ENCODE peak calls at places on chromosomes 3 and 15, in six cellular contexts. X is spleen, T is GM12865, I is foreskin fibroblast, C is cardiac fibroblast, A is mammary epithelial cell. L is an unnamed sample.

GRCh38 chr3:24583004-24583403 is 88.4 kb upstream of the THRB start:
- DNase-seq in C (peak; percentile 46), T (no peak), X (no peak), I (no peak), A (no peak), L (no peak)

GRCh38 chr3:87167634-87168456 is 59.3 kb upstream of the CHMP2B start:
- DNase-seq in C (peak; percentile 80), I (peak; percentile 48), T (peak; percentile 61), X (no peak), A (peak; percentile 39), L (peak; percentile 20)

GRCh38 chr15:81400640-81401236 is 26.7 kb upstream of the TMC3 start:
- DNase-seq in X (no peak), C (peak; percentile 79), T (peak; percentile 64), A (peak; percentile 48), I (peak; percentile 32), L (peak; percentile 7)

GRCh38 chr3:190173426-190173825 is 52.7 kb upstream of the P3H2 start:
- DNase-seq in I (no peak), C (no peak), A (no peak), X (no peak), T (no peak), L (no peak)

GRCh38 chr3:125958511-125959316 is 10.3 kb upstream of the ROPN1B start:
- DNase-seq in T (no peak), I (no peak), C (no peak), X (no peak), A (no peak), L (no peak)

GRCh38 chr3:10599017-10599416 is 93.6 kb upstream of the ATP2B2 start:
- DNase-seq in C (no peak), A (no peak), T (no peak), X (no peak), I (no peak), L (no peak)

GRCh38 chr15:98792117-98792516 is 143.8 kb downstream of the IGF1R start:
- DNase-seq in X (no peak), T (no peak), A (no peak), I (no peak), C (no peak), L (no peak)

GRCh38 chr15:85030301-85031049 is 48.8 kb downstream of the PDE8A start:
- DNase-seq in C (peak; percentile 56), X (no peak), A (peak; percentile 53), I (peak; percentile 7), T (peak; percentile 31), L (no peak)

GRCh38 chr15:100602822-100603393 is 519 bp downstream of the ASB7 start:
- DNase-seq in C (peak; percentile 18), A (peak; percentile 66), I (no peak), X (peak; percentile 78), T (peak; percentile 83), L (no peak)

GRCh38 chr15:96093063-96093462 is 237.4 kb upstream of the NR2F2 start:
- DNase-seq in X (no peak), T (no peak), A (no peak), I (peak; percentile 8), C (peak; percentile 16), L (no peak)

GRCh38 chr15:80620141-80620540 is 75.0 kb upstream of the ABHD17C start:
- DNase-seq in C (no peak), T (no peak), A (no peak), X (no peak), I (no peak), L (no peak)

DNA sequence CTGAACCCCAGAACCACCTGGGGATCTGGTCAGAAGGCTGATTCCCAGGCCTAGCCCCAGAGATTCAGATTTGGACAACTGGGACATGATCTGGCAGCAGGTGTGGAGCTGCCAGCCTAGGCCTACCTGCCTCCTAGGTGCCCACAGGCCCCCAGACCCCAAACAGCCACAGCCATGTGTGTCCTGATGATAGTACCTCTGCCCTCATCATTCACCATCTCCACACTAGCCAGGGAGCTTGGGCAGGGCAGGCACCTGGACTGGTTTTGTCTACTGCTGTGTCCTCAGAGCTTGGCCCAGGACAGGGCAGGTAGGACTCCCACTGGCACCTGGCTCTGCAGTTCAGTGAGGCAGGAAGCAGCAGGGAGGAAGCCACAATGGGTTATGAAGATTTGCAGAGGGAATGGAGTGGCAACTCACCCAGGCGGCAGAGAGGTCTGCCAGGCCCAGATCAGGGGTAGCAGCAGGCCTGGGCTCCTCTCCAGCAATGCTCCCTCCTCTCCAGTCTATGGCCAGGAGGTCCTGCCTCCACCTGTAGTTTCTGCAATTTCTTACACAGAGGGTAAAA is 34.8 kb downstream of the HMCES start:
- DNase-seq in X (no peak), C (peak; percentile 19), T (peak; percentile 18), A (peak; percentile 66), I (no peak), L (no peak)
- H3K4me3 ChIP-seq in X (no peak overlapping the region), C (no peak overlapping the region), T (no peak overlapping the region), A (no peak overlapping the region), I (no peak overlapping the region), L (no peak overlapping the region)

GRCh38 chr3:55885721-55886120 is 398.6 kb upstream of the WNT5A start:
- DNase-seq in T (no peak), I (peak; percentile 41), X (no peak), C (peak; percentile 37), A (peak; percentile 84), L (no peak)
- TF ChIP-seq CTCF in T (no peak), I (peak; percentile 18), X (no peak), C (peak; percentile 26), A (peak; percentile 58), L (peak; percentile 16)

DNA sequence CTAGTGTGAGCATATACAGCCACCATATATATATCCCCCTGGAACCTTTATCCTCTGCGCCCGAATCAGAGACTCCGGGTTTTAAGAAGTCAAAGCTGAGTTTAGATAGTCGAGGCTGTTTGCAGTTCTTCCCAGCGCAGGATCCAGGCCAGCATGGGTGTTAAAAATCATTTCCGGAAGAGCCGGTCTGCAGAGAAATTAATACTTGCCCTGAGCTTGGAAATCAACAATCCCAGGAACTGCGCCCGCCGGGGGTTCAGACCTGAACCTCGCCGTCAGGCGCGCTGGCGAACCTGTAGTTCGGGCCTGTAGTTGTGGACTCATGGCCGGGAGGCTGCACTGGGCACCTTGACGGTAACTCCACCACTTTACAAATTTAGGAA is 2.3 kb downstream of the SHOX2 start:
- DNase-seq in X (no peak), T (no peak), I (no peak), C (no peak), A (no peak), L (no peak)
- H3K4me3 ChIP-seq in X (no peak overlapping the region), T (no peak overlapping the region), I (peak overlapping the region; percentile 92), C (no peak overlapping the region), A (no peak overlapping the region), L (no peak overlapping the region)

GRCh38 chr3:188204516-188204915 is 50.6 kb downstream of the LPP start:
- DNase-seq in T (no peak), A (no peak), C (no peak), X (no peak), I (no peak), L (no peak)

GRCh38 chr3:188205992-188206416 is 52.0 kb downstream of the LPP start:
- DNase-seq in T (peak; percentile 7), X (no peak), I (no peak), C (no peak), A (no peak), L (no peak)

GRCh38 chr3:188199386-188199785 is 45.4 kb downstream of the LPP start:
- DNase-seq in A (no peak), I (no peak), X (no peak), T (no peak), C (no peak), L (no peak)

GRCh38 chr3:188198760-188199327 is 44.9 kb downstream of the LPP start:
- DNase-seq in C (no peak), X (no peak), I (no peak), A (no peak), T (no peak), L (no peak)

DNA sequence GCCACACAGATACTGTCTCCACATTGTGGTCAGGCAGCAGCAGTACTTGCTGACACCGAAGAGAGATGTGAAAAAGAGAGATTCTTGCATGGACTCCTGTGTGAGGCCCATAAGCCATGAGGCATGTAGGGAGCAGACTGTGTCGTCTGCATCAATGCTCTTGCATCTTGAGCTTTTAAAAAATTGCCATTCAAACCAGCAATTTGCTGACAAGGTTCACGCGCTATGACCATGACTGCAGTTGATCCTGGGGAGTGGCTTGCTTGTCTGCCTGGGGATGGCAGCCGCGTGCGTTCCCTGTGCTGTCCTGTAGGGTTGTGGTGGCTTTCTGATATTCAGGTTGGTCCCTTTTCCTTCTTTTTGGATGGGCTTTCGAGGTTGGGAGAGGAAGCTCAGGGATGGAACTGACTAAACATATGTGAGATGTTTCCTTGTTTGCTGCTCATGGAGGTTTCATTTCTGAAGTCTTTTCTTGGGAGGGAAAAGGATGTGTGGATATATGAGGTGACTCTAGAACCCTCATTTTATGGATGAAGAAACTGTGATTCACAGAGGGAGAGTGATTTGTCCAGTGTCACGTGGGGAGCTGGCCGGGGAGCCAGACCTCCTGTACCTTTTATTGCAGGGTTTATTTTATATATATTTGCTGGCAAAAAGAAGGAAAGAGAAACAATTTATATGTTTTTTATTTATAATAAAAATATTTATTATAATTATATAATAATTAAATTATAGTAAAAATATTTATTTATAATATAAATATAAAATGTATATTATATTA is 48.6 kb downstream of the LPP start:
- DNase-seq in X (no peak), C (no peak), T (no peak), A (no peak), I (no peak), L (no peak)
- TF ChIP-seq CTCF in X (no peak), C (no peak), T (no peak), A (no peak), I (no peak), L (no peak)

DNA sequence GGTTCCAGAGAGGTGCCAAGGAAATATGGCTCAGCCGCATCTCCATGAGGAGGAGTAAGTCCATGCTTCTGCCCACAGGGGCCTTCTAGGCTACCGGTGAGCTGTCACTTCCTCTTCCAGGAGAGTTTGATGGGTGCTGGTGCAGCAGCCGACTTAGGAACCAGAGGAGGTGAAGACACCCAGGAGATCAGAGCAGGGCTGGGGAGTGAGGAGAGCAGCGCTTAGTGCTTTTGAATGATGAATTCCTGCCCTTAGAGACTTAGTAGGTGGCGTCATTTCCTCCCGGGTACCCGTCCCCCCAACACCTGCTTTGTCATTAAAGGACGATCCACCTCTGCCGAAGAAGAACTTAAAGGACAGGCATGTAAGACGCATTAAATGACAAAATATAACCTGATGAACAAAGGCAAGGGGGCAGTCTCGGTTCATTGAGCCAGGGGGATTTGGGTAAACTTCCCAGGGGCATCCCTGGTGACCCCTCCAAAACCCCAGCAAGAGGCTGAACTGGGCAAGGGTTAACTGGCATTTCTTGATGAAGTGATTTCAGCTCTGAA is 67.6 kb downstream of the HES1 start:
- DNase-seq in I (no peak), C (no peak), A (no peak), T (peak; percentile 17), X (no peak), L (no peak)
- H3K4me3 ChIP-seq in I (no peak overlapping the region), C (no peak overlapping the region), A (no peak overlapping the region), T (no peak overlapping the region), X (peak overlapping the region; percentile 33), L (no peak overlapping the region)

L was measured in AG09309.